ENCODE peak calls at places on chromosomes 13 and 19, in nine cellular contexts. L is spleen; J is CD8-positive, alpha-beta T cell; I is PC-9; A is right lobe of liver; T is stomach; X is effector memory CD4-positive, alpha-beta T cell; P is psoas muscle; S is Peyer's patch. U is an unnamed sample.

GRCh38 chr19:7534531-7534980 is 961 bp upstream of the PNPLA6 start:
- DNase-seq in L (no peak), J (peak; percentile 56), I (peak; percentile 66), A (peak; percentile 62), T (peak; percentile 40), X (no peak), P (peak; percentile 68), S (peak; percentile 46), U (no peak)

GRCh38 chr13:65336916-65337315 is 1893.2 kb downstream of the PCDH9 start:
- DNase-seq in L (no peak), J (no peak), I (no peak), A (no peak), T (no peak), X (no peak), P (no peak), S (no peak), U (no peak)

GRCh38 chr13:50892162-50892944 is 17.2 kb upstream of the RNASEH2B start:
- DNase-seq in L (peak; percentile 85), J (peak; percentile 40), I (no peak), A (no peak), T (no peak), X (no peak), P (no peak), S (peak; percentile 84), U (peak; percentile 55)

GRCh38 chr19:2887391-2887914 is 13.3 kb upstream of the ZNF57 start:
- DNase-seq in L (no peak), J (no peak), I (no peak), A (no peak), T (no peak), X (no peak), P (no peak), S (no peak), U (peak; percentile 33)

GRCh38 chr19:41175825-41176734 is 16.9 kb upstream of the CYP2S1 start:
- DNase-seq in L (no peak), J (peak; percentile 59), I (peak; percentile 90), A (no peak), T (peak; percentile 62), X (no peak), P (no peak), S (peak; percentile 34), U (peak; percentile 23)

GRCh38 chr13:65597839-65598818 is 1632.0 kb downstream of the PCDH9 start:
- DNase-seq in L (no peak), J (no peak), I (no peak), A (no peak), T (no peak), X (no peak), P (no peak), S (no peak), U (no peak)

GRCh38 chr19:10505583-10506229 is 2.5 kb upstream of the KEAP1 start:
- DNase-seq in L (peak; percentile 91), J (peak; percentile 79), I (peak; percentile 72), A (peak; percentile 71), T (peak; percentile 85), X (peak; percentile 55), P (peak; percentile 75), S (peak; percentile 73), U (peak; percentile 81)

GRCh38 chr13:42946927-42947326 is 45.1 kb downstream of the EPSTI1 start:
- DNase-seq in L (no peak), J (no peak), I (no peak), A (no peak), T (no peak), X (no peak), P (no peak), S (no peak), U (no peak)

GRCh38 chr13:75407473-75407872 is 74.5 kb downstream of the TBC1D4 start:
- DNase-seq in L (no peak), J (no peak), I (no peak), A (no peak), T (no peak), X (no peak), P (no peak), S (no peak), U (no peak)

GRCh38 chr19:19997656-19998268 is 41.5 kb downstream of the ZNF682 start:
- DNase-seq in L (no peak), J (peak; percentile 28), I (peak; percentile 2), A (no peak), T (peak; percentile 27), X (no peak), P (peak; percentile 14), S (peak; percentile 48), U (peak; percentile 43)

GRCh38 chr13:102399791-102400618 is 1.8 kb downstream of the FGF14 start:
- DNase-seq in L (peak; percentile 75), J (peak; percentile 27), I (no peak), A (peak; percentile 48), T (no peak), X (no peak), P (peak; percentile 22), S (no peak), U (peak; percentile 11)

GRCh38 chr13:49371943-49372636 is 71.8 kb downstream of the CAB39L start:
- DNase-seq in L (no peak), J (peak; percentile 14), I (no peak), A (no peak), T (no peak), X (no peak), P (no peak), S (no peak), U (peak; percentile 78)

GRCh38 chr13:72849571-72849970 is 67.6 kb downstream of the PIBF1 start:
- DNase-seq in L (no peak), J (no peak), I (no peak), A (no peak), T (no peak), X (no peak), P (no peak), S (no peak), U (no peak)

GRCh38 chr13:51674276-51674675 is 90.0 kb downstream of the WDFY2 start:
- DNase-seq in L (no peak), J (no peak), I (peak; percentile 85), A (no peak), T (peak; percentile 89), X (no peak), P (no peak), S (no peak), U (no peak)

GRCh38 chr19:4913996-4914735 is 4.9 kb downstream of the UHRF1 start:
- DNase-seq in L (no peak), J (peak; percentile 67), I (no peak), A (no peak), T (no peak), X (peak; percentile 22), P (no peak), S (peak; percentile 25), U (no peak)

GRCh38 chr13:51282322-51282721 is 57.2 kb upstream of the SERPINE3 start:
- DNase-seq in L (no peak), J (no peak), I (no peak), A (peak; percentile 66), T (peak; percentile 65), X (no peak), P (no peak), S (no peak), U (no peak)

GRCh38 chr19:16628984-16629691 is 1.1 kb upstream of the MED26 start:
- DNase-seq in L (no peak), J (no peak), I (no peak), A (peak; percentile 63), T (peak; percentile 48), X (no peak), P (no peak), S (no peak), U (no peak)

GRCh38 chr13:25153736-25154135 is 18.4 kb downstream of the AMER2 start:
- DNase-seq in L (no peak), J (no peak), I (no peak), A (no peak), T (no peak), X (no peak), P (no peak), S (no peak), U (no peak)

GRCh38 chr19:30365121-30365800 is 6.9 kb upstream of the ZNF536 start:
- DNase-seq in L (no peak), J (no peak), I (no peak), A (peak; percentile 3), T (no peak), X (no peak), P (no peak), S (no peak), U (no peak)

GRCh38 chr13:103521532-103521931 is 455.3 kb upstream of the SLC10A2 start:
- DNase-seq in L (no peak), J (no peak), I (no peak), A (no peak), T (no peak), X (no peak), P (no peak), S (no peak), U (no peak)

GRCh38 chr13:97224544-97225324 is 2.6 kb downstream of the MBNL2 start:
- DNase-seq in L (no peak), J (peak; percentile 33), I (peak; percentile 53), A (peak; percentile 78), T (peak; percentile 70), X (peak; percentile 14), P (no peak), S (no peak), U (peak; percentile 76)
- H3K27me3 ChIP-seq in L (peaks cover 4% of the 10 kb centered on the region), J (no peaks in the 10 kb centered on the region), I (no peaks in the 10 kb centered on the region), A (no peaks in the 10 kb centered on the region), T (no peaks in the 10 kb centered on the region), X (no peaks in the 10 kb centered on the region), P (no peaks in the 10 kb centered on the region), S (no peaks in the 10 kb centered on the region), U (no peaks in the 10 kb centered on the region)

DNA sequence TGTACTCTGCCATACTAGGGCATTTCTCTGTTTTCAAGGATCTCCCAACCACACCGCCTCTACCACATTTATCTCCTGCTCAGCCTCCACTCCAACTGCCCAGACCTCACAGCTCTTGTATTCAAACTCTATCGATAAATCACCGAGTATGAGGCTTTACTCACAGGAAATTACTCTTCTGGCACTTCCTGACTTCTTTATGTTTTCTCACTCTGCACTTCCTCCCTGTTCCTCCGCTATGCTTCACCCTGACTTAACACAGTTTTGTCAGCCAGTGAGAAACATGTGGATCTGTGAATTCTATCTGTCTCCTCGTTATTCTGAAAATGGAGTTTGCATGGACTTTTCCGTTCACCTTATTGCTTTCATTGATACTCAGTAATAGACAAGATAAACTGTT is 2.6 kb upstream of the CARD8 start:
- DNase-seq in L (no peak), J (no peak), I (no peak), A (no peak), T (no peak), X (peak; percentile 11), P (no peak), S (no peak), U (peak; percentile 65)
- H3K27ac ChIP-seq in L (peak overlapping the region; percentile 78), J (peak overlapping the region; percentile 19), I (no peak overlapping the region), A (peak overlapping the region; percentile 36), T (peak overlapping the region; percentile 67), X (peak overlapping the region; percentile 68), P (no peak overlapping the region), S (peak overlapping the region; percentile 71), U (peak overlapping the region; percentile 52)

GRCh38 chr13:35720690-35721554 is 244.4 kb upstream of the MAB21L1 start:
- DNase-seq in L (no peak), J (no peak), I (peak; percentile 46), A (peak; percentile 48), T (peak; percentile 49), X (no peak), P (peak; percentile 39), S (peak; percentile 20), U (no peak)
- H3K4me3 ChIP-seq in L (no peak overlapping the region), J (no peak overlapping the region), I (no peak overlapping the region), A (no peak overlapping the region), T (peak overlapping the region; percentile 8), X (no peak overlapping the region), P (peak overlapping the region; percentile 34), S (no peak overlapping the region), U (no peak overlapping the region)

DNA sequence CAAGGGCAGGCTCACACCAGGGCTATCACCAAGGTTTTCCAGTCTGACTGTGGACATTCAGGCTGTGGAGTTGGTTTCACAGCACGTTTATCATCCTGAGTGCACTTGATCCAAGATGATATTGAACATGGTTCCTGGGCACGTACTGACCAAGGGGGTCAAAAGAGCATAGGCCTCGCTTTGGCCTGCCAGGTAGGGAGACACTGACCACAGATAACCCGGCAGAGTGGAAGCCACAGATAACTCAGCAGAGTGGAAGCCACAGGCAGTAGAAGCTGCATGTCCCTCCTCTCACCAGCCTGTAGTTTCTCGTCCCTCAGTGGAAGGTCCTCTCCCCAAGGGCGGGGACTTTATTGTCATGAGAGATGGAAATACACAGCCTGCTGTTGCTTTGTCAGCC is 8.7 kb upstream of the KRTDAP start:
- DNase-seq in L (no peak), J (no peak), I (no peak), A (no peak), T (no peak), X (no peak), P (no peak), S (no peak), U (no peak)
- H3K27me3 ChIP-seq in L (peaks cover 37% of the 10 kb centered on the region), J (no peaks in the 10 kb centered on the region), I (no peaks in the 10 kb centered on the region), A (no peaks in the 10 kb centered on the region), T (peaks cover 9% of the 10 kb centered on the region), X (no peaks in the 10 kb centered on the region), P (no peaks in the 10 kb centered on the region), S (no peaks in the 10 kb centered on the region), U (no peaks in the 10 kb centered on the region)

U was measured in CD4-positive, alpha-beta memory T cell.